ENCODE peak calls at places on chromosome 11, in six cellular contexts. S, D, W, A, Z and R are unnamed samples.

GRCh38 chr11:13487661-13488030 is 8.2 kb downstream of the PTH start:
- DNase-seq in W (peak; percentile 29), A (peak; percentile 61), S (no peak), D (no peak), Z (no peak), R (peak; percentile 26)

GRCh38 chr11:104968365-104968855 is at the start of gene CASP4:
- DNase-seq in A (peak; percentile 89), D (no peak), S (peak; percentile 45), Z (peak; percentile 18), W (peak; percentile 81), R (no peak)

GRCh38 chr11:109964487-109964886 is 128.7 kb upstream of the ZC3H12C start:
- DNase-seq in Z (no peak), W (no peak), D (no peak), A (no peak), S (no peak), R (no peak)

GRCh38 chr11:17333799-17334586 is 17.6 kb upstream of the NCR3LG1 start:
- DNase-seq in Z (no peak), S (no peak), W (no peak), A (no peak), D (no peak), R (peak; percentile 71)

GRCh38 chr11:64040684-64041267 is 5.0 kb downstream of the FLRT1 start:
- DNase-seq in A (no peak), D (no peak), W (no peak), Z (no peak), S (no peak), R (no peak)

GRCh38 chr11:569273-569885 is 6.9 kb upstream of the PHRF1 start:
- DNase-seq in Z (no peak), S (no peak), D (no peak), A (no peak), W (no peak), R (no peak)

GRCh38 chr11:91435694-91436375 is 788.8 kb upstream of the FAT3 start:
- DNase-seq in D (no peak), S (no peak), W (peak; percentile 54), A (peak; percentile 5), Z (no peak), R (no peak)

GRCh38 chr11:34977039-34977906 is 60.9 kb downstream of the PDHX start:
- DNase-seq in A (peak; percentile 67), Z (no peak), W (peak; percentile 81), S (no peak), D (no peak), R (no peak)

DNA sequence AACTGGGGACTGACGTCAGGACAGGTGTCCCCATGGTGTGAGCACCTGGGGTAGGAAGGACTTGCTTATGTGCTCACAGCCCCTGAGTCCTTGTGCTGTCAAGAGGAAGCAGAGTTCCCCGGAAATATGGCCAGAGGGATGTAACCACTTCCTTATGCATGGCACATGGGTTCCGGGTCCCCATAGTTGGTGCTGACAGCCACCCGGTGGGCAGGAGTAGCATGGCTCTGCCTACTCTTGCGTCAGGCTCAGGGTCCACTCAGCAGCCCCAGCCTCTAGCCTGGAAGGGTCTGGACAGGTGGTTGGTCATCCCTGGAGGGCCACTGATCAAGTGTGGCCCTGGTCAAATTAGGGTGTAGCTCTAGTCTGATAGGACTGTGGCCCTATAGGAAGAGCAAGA is 42.8 kb upstream of the CCND1 start:
- DNase-seq in A (no peak), S (no peak), D (no peak), W (peak; percentile 37), Z (no peak), R (no peak)
- H3K4me3 ChIP-seq in A (no peak overlapping the region), S (no peak overlapping the region), D (no peak overlapping the region), W (no peak overlapping the region), Z (no peak overlapping the region), R (no peak overlapping the region)

GRCh38 chr11:125874556-125875124 is 12.8 kb upstream of the HYLS1 start:
- DNase-seq in A (peak; percentile 73), D (no peak), S (peak; percentile 59), W (peak; percentile 90), Z (peak; percentile 12), R (peak; percentile 48)
- H3K4me3 ChIP-seq in A (no peak overlapping the region), D (no peak overlapping the region), S (no peak overlapping the region), W (peak overlapping the region; percentile 51), Z (no peak overlapping the region), R (no peak overlapping the region)

GRCh38 chr11:132024587-132025295 is 654.3 kb downstream of the NTM start:
- DNase-seq in A (peak; percentile 95), W (peak; percentile 84), Z (no peak), S (no peak), D (no peak), R (no peak)
- H3K4me3 ChIP-seq in A (no peak overlapping the region), W (no peak overlapping the region), Z (no peak overlapping the region), S (no peak overlapping the region), D (no peak overlapping the region), R (no peak overlapping the region)

DNA sequence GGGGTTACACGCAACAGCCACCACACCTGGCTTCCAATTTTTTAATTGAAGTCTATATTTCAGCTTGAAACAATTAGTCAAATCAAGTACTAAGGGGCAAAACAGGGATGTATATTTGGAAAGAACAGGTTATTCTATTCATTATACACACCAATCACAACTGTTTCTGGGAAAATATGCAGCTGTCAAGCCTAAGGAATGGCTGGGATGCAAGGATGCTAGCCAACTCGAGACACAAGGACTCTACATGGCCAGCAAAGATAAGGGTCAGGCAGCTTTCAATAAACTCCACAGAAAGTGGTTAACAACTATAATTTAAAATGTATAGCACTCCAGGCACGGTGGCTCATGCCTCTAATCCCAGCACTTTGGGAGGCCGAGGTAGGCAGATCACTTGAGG is 126.8 kb upstream of the APOA1 start:
- DNase-seq in Z (no peak), S (no peak), D (no peak), W (no peak), A (no peak), R (no peak)
- H3K4me3 ChIP-seq in Z (no peak overlapping the region), S (no peak overlapping the region), D (no peak overlapping the region), W (no peak overlapping the region), A (no peak overlapping the region), R (no peak overlapping the region)

GRCh38 chr11:130677486-130678153 is 229.2 kb downstream of the ADAMTS15 start:
- DNase-seq in S (no peak), A (peak; percentile 62), Z (no peak), W (peak; percentile 57), D (no peak), R (no peak)
- H3K4me3 ChIP-seq in S (no peak overlapping the region), A (no peak overlapping the region), Z (no peak overlapping the region), W (no peak overlapping the region), D (no peak overlapping the region), R (no peak overlapping the region)

DNA sequence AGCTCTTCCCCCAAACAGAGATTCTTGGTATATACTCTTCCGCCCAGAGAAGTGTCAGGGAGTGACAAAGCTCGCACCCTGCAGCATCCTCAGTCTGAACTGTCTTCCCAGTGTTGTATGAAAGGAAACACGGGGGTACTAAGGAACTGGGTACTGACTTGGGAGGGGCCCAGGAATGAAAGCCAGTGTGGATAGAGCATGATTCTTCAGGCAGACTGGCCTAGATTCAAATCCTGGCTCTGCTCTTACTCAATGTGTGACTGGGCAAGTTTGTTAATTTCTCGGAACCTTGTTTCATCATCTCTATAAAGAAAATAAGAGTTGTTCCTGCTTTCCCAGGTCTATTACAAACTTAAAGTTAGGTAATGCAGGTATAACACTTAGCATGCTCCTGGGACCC is 266.0 kb upstream of the NARS2 start:
- DNase-seq in Z (no peak), D (no peak), S (no peak), A (peak; percentile 70), W (no peak), R (no peak)
- H3K4me3 ChIP-seq in Z (no peak overlapping the region), D (no peak overlapping the region), S (no peak overlapping the region), A (no peak overlapping the region), W (no peak overlapping the region), R (no peak overlapping the region)

DNA sequence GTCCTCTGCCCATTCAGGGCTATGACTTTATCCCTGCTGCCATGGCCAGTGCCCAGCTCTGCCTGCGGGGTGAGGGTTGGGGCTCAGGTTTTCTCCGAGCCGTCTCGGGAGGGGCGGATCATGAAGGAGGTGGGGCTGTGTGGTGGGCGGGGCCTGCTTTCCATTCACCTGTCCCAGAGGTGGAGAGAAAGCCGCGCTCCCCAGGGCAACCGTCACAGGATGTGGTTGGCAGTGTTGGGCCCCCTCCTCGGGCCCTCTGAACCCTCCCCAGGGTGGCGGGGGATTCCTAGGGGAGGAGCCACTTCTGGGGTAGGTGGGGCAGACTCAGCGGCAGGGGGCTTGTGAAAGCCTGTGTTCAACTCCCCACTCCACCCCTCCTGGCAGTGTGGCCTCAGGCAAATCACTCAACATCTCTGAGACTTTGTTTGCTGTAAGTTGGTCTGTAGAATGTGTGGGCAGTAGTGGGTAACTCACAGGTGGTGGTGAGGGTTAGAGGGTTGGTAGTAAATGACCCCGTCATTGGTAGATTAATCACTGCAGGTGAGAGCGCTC is 50.3 kb downstream of the CD6 start:
- DNase-seq in W (no peak), D (peak; percentile 76), A (peak; percentile 38), S (no peak), Z (peak; percentile 98), R (peak; percentile 87)
- H3K4me3 ChIP-seq in W (no peak overlapping the region), D (no peak overlapping the region), A (no peak overlapping the region), S (no peak overlapping the region), Z (peak overlapping the region; percentile 53), R (peak overlapping the region; percentile 40)

DNA sequence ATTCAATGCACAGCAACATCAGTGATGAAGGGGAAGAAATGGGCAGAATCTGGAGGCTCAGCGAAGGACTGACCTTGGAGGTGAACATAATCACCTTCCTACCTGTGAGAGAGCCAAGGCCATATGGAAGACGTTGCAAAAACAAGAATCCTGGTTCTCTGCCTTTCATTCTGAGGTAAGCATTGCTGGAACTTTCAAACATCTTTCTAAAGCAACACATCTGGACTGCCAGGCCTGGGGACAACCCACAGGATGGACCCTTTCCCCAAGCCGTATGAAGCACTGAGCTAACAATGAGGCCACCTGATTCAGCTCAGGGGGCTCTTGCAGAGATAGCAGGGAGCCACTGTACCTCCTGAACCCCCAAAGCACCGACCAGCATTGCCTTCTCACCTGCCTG is 70.5 kb downstream of the ETS1 start:
- DNase-seq in A (no peak), D (no peak), S (no peak), W (no peak), Z (no peak), R (no peak)
- H3K4me3 ChIP-seq in A (no peak overlapping the region), D (peak overlapping the region; percentile 74), S (peak overlapping the region; percentile 13), W (peak overlapping the region; percentile 77), Z (peak overlapping the region; percentile 96), R (peak overlapping the region; percentile 91)

GRCh38 chr11:12043959-12044772 is 35.7 kb upstream of the DKK3 start:
- DNase-seq in D (peak; percentile 94), S (peak; percentile 90), A (peak; percentile 95), Z (peak; percentile 24), W (peak; percentile 96), R (peak; percentile 39)
- H3K4me3 ChIP-seq in D (no peak overlapping the region), S (no peak overlapping the region), A (no peak overlapping the region), Z (no peak overlapping the region), W (peak overlapping the region; percentile 48), R (no peak overlapping the region)

DNA sequence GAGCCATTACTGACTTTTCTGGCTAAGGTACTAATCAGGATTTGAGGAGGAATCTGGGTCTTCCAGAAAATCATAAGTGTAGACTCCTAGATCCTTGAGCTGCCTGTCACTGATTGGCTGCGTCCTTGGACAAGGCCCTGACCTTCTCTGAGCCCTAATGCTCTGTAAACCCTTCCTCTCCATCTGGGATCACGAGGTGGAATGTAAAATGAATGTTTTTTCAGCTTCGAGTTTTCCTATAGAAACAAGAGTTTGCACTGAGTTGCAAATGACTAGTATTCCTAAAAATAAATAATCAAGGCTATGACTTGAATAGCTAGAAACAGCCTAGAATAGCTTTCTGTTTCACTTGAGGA is 1.1 kb upstream of the DIXDC1 start:
- DNase-seq in W (no peak), S (no peak), D (no peak), Z (no peak), A (no peak), R (no peak)
- H3K4me3 ChIP-seq in W (peak overlapping the region; percentile 83), S (no peak overlapping the region), D (peak overlapping the region; percentile 71), Z (peak overlapping the region; percentile 74), A (no peak overlapping the region), R (no peak overlapping the region)